ENCODE peak calls at places on chromosomes 1 and 21, in seven cellular contexts. One of them, this sample, is unnamed. For H3K36me3 and H3K4me1, the result is how much of the 10 kb centered on the place peaks cover.

GRCh38 chr1:53343831-53344668 is 16.2 kb upstream of the LRP8 start:
- DNase-seq in DND-41: no peak
- DNase-seq in CD8-positive, alpha-beta T cell: peak
- DNase-seq in endothelial cell of umbilical vein: no peak
- DNase-seq in ascending aorta: no peak
- DNase-seq in neural progenitor cell: no peak
- DNase-seq in Panc1: no peak
- DNase-seq in this sample: no peak

GRCh38 chr1:119676571-119677206 is 28.6 kb upstream of the ZNF697 start:
- DNase-seq in DND-41: no peak
- DNase-seq in endothelial cell of umbilical vein: no peak
- DNase-seq in ascending aorta: no peak
- DNase-seq in neural progenitor cell: no peak
- DNase-seq in CD8-positive, alpha-beta T cell: no peak
- DNase-seq in Panc1: no peak
- DNase-seq in this sample: peak

GRCh38 chr1:105795741-105796140 is 1260.7 kb upstream of the PRMT6 start:
- DNase-seq in DND-41: no peak
- DNase-seq in neural progenitor cell: no peak
- DNase-seq in endothelial cell of umbilical vein: no peak
- DNase-seq in CD8-positive, alpha-beta T cell: no peak
- DNase-seq in ascending aorta: no peak
- DNase-seq in Panc1: no peak
- DNase-seq in this sample: no peak

GRCh38 chr1:210234254-210234747 is 1.7 kb downstream of the SERTAD4 start:
- DNase-seq in endothelial cell of umbilical vein: peak
- DNase-seq in CD8-positive, alpha-beta T cell: no peak
- DNase-seq in neural progenitor cell: no peak
- DNase-seq in ascending aorta: no peak
- DNase-seq in Panc1: no peak
- DNase-seq in DND-41: peak
- DNase-seq in this sample: no peak

GRCh38 chr1:94863919-94864318 is 43.8 kb downstream of the SLC44A3 start:
- DNase-seq in CD8-positive, alpha-beta T cell: no peak
- DNase-seq in DND-41: no peak
- DNase-seq in Panc1: peak
- DNase-seq in neural progenitor cell: no peak
- DNase-seq in endothelial cell of umbilical vein: peak
- DNase-seq in ascending aorta: peak
- DNase-seq in this sample: peak

GRCh38 chr1:209335090-209335692 is 248.3 kb upstream of the CAMK1G start:
- DNase-seq in endothelial cell of umbilical vein: peak
- DNase-seq in neural progenitor cell: peak
- DNase-seq in DND-41: peak
- DNase-seq in CD8-positive, alpha-beta T cell: no peak
- DNase-seq in Panc1: peak
- DNase-seq in ascending aorta: no peak
- DNase-seq in this sample: peak

GRCh38 chr1:29428997-29429396 is 192.7 kb downstream of the PTPRU start:
- DNase-seq in Panc1: no peak
- DNase-seq in CD8-positive, alpha-beta T cell: no peak
- DNase-seq in endothelial cell of umbilical vein: no peak
- DNase-seq in ascending aorta: no peak
- DNase-seq in neural progenitor cell: no peak
- DNase-seq in DND-41: no peak
- DNase-seq in this sample: no peak

GRCh38 chr1:18811733-18812132 is 47.7 kb downstream of the TAS1R2 start:
- DNase-seq in neural progenitor cell: no peak
- DNase-seq in DND-41: no peak
- DNase-seq in CD8-positive, alpha-beta T cell: no peak
- DNase-seq in endothelial cell of umbilical vein: no peak
- DNase-seq in ascending aorta: no peak
- DNase-seq in Panc1: no peak
- DNase-seq in this sample: no peak

GRCh38 chr1:234533034-234533571 is 54.1 kb upstream of the TARBP1 start:
- DNase-seq in DND-41: no peak
- DNase-seq in endothelial cell of umbilical vein: peak
- DNase-seq in neural progenitor cell: no peak
- DNase-seq in CD8-positive, alpha-beta T cell: no peak
- DNase-seq in ascending aorta: no peak
- DNase-seq in Panc1: no peak
- DNase-seq in this sample: peak

GRCh38 chr1:158354255-158354654 is 561 bp downstream of the CD1E start:
- DNase-seq in DND-41: no peak
- DNase-seq in CD8-positive, alpha-beta T cell: no peak
- DNase-seq in neural progenitor cell: no peak
- DNase-seq in endothelial cell of umbilical vein: no peak
- DNase-seq in ascending aorta: no peak
- DNase-seq in Panc1: no peak
- DNase-seq in this sample: no peak

GRCh38 chr1:5850503-5850902 is 141.7 kb downstream of the NPHP4 start:
- DNase-seq in DND-41: no peak
- DNase-seq in CD8-positive, alpha-beta T cell: no peak
- DNase-seq in Panc1: no peak
- DNase-seq in neural progenitor cell: no peak
- DNase-seq in ascending aorta: no peak
- DNase-seq in endothelial cell of umbilical vein: no peak
- DNase-seq in this sample: no peak

GRCh38 chr21:25562660-25563059 is 44.6 kb downstream of the MRPL39 start:
- DNase-seq in CD8-positive, alpha-beta T cell: no peak
- DNase-seq in ascending aorta: no peak
- DNase-seq in DND-41: peak
- DNase-seq in endothelial cell of umbilical vein: peak
- DNase-seq in Panc1: no peak
- DNase-seq in neural progenitor cell: no peak
- DNase-seq in this sample: no peak

GRCh38 chr1:40606978-40607377 is 58.5 kb downstream of the RIMS3 start:
- DNase-seq in Panc1: no peak
- DNase-seq in ascending aorta: no peak
- DNase-seq in neural progenitor cell: no peak
- DNase-seq in endothelial cell of umbilical vein: no peak
- DNase-seq in CD8-positive, alpha-beta T cell: no peak
- DNase-seq in DND-41: no peak
- DNase-seq in this sample: no peak

GRCh38 chr1:21175670-21176581 is 771 bp downstream of the EIF4G3 start:
- DNase-seq in neural progenitor cell: peak
- DNase-seq in CD8-positive, alpha-beta T cell: peak
- DNase-seq in DND-41: peak
- DNase-seq in ascending aorta: no peak
- DNase-seq in endothelial cell of umbilical vein: peak
- DNase-seq in Panc1: no peak
- DNase-seq in this sample: peak

GRCh38 chr1:12464028-12464427 is 154.0 kb downstream of the DHRS3 start:
- DNase-seq in neural progenitor cell: no peak
- DNase-seq in ascending aorta: no peak
- DNase-seq in CD8-positive, alpha-beta T cell: no peak
- DNase-seq in DND-41: no peak
- DNase-seq in Panc1: no peak
- DNase-seq in endothelial cell of umbilical vein: no peak
- DNase-seq in this sample: no peak

GRCh38 chr1:203316626-203317093 is 11.3 kb downstream of the BTG2 start:
- DNase-seq in neural progenitor cell: no peak
- DNase-seq in endothelial cell of umbilical vein: peak
- DNase-seq in CD8-positive, alpha-beta T cell: no peak
- DNase-seq in ascending aorta: no peak
- DNase-seq in DND-41: no peak
- DNase-seq in Panc1: no peak
- DNase-seq in this sample: no peak

GRCh38 chr1:200628223-200628868 is 7.8 kb upstream of the KIF14 start:
- DNase-seq in DND-41: no peak
- DNase-seq in ascending aorta: no peak
- DNase-seq in neural progenitor cell: no peak
- DNase-seq in CD8-positive, alpha-beta T cell: no peak
- DNase-seq in Panc1: no peak
- DNase-seq in endothelial cell of umbilical vein: no peak
- DNase-seq in this sample: no peak

GRCh38 chr21:38056481-38056880 is 140.2 kb upstream of the KCNJ6 start:
- DNase-seq in DND-41: no peak
- DNase-seq in Panc1: no peak
- DNase-seq in endothelial cell of umbilical vein: no peak
- DNase-seq in ascending aorta: no peak
- DNase-seq in CD8-positive, alpha-beta T cell: no peak
- DNase-seq in neural progenitor cell: no peak
- DNase-seq in this sample: no peak
- H3K36me3 ChIP-seq in DND-41: under half
- H3K36me3 ChIP-seq in Panc1: under half
- H3K36me3 ChIP-seq in endothelial cell of umbilical vein: under half
- H3K36me3 ChIP-seq in ascending aorta: under half
- H3K36me3 ChIP-seq in CD8-positive, alpha-beta T cell: under half
- H3K36me3 ChIP-seq in neural progenitor cell: under half
- H3K36me3 ChIP-seq in this sample: under half

GRCh38 chr1:168473164-168473563 is 70.6 kb downstream of the XCL2 start:
- DNase-seq in endothelial cell of umbilical vein: no peak
- DNase-seq in ascending aorta: no peak
- DNase-seq in neural progenitor cell: no peak
- DNase-seq in CD8-positive, alpha-beta T cell: no peak
- DNase-seq in DND-41: no peak
- DNase-seq in Panc1: no peak
- DNase-seq in this sample: no peak

GRCh38 chr1:168477792-168478191 is 66.0 kb downstream of the XCL2 start:
- DNase-seq in CD8-positive, alpha-beta T cell: no peak
- DNase-seq in endothelial cell of umbilical vein: no peak
- DNase-seq in DND-41: no peak
- DNase-seq in Panc1: no peak
- DNase-seq in neural progenitor cell: no peak
- DNase-seq in ascending aorta: no peak
- DNase-seq in this sample: no peak

GRCh38 chr1:168474322-168474721 is 69.5 kb downstream of the XCL2 start:
- DNase-seq in endothelial cell of umbilical vein: no peak
- DNase-seq in DND-41: no peak
- DNase-seq in Panc1: no peak
- DNase-seq in CD8-positive, alpha-beta T cell: no peak
- DNase-seq in neural progenitor cell: no peak
- DNase-seq in ascending aorta: no peak
- DNase-seq in this sample: no peak

GRCh38 chr1:168480997-168481396 is 62.8 kb downstream of the XCL2 start:
- DNase-seq in neural progenitor cell: no peak
- DNase-seq in DND-41: no peak
- DNase-seq in CD8-positive, alpha-beta T cell: no peak
- DNase-seq in endothelial cell of umbilical vein: no peak
- DNase-seq in Panc1: no peak
- DNase-seq in ascending aorta: no peak
- DNase-seq in this sample: no peak

GRCh38 chr1:168476588-168477379 is 67.0 kb downstream of the XCL2 start:
- DNase-seq in Panc1: no peak
- DNase-seq in neural progenitor cell: no peak
- DNase-seq in ascending aorta: no peak
- DNase-seq in CD8-positive, alpha-beta T cell: no peak
- DNase-seq in endothelial cell of umbilical vein: no peak
- DNase-seq in DND-41: no peak
- DNase-seq in this sample: no peak
- H3K4me1 ChIP-seq in Panc1: under half
- H3K4me1 ChIP-seq in neural progenitor cell: under half
- H3K4me1 ChIP-seq in ascending aorta: under half
- H3K4me1 ChIP-seq in CD8-positive, alpha-beta T cell: under half
- H3K4me1 ChIP-seq in endothelial cell of umbilical vein: under half
- H3K4me1 ChIP-seq in DND-41: under half
- H3K4me1 ChIP-seq in this sample: under half

GRCh38 chr1:74753104-74753503 is 20.2 kb downstream of the TYW3 start:
- DNase-seq in Panc1: no peak
- DNase-seq in neural progenitor cell: peak
- DNase-seq in DND-41: no peak
- DNase-seq in ascending aorta: no peak
- DNase-seq in CD8-positive, alpha-beta T cell: no peak
- DNase-seq in endothelial cell of umbilical vein: no peak
- DNase-seq in this sample: no peak
- H3K36me3 ChIP-seq in Panc1: under half
- H3K36me3 ChIP-seq in neural progenitor cell: under half
- H3K36me3 ChIP-seq in DND-41: half or more
- H3K36me3 ChIP-seq in ascending aorta: half or more
- H3K36me3 ChIP-seq in CD8-positive, alpha-beta T cell: under half
- H3K36me3 ChIP-seq in endothelial cell of umbilical vein: under half
- H3K36me3 ChIP-seq in this sample: under half

GRCh38 chr1:2317230-2318065 is 73.9 kb downstream of the MORN1 start:
- DNase-seq in CD8-positive, alpha-beta T cell: no peak
- DNase-seq in Panc1: no peak
- DNase-seq in DND-41: no peak
- DNase-seq in endothelial cell of umbilical vein: no peak
- DNase-seq in ascending aorta: no peak
- DNase-seq in neural progenitor cell: no peak
- DNase-seq in this sample: no peak
- H3K4me1 ChIP-seq in CD8-positive, alpha-beta T cell: half or more
- H3K4me1 ChIP-seq in Panc1: under half
- H3K4me1 ChIP-seq in DND-41: half or more
- H3K4me1 ChIP-seq in endothelial cell of umbilical vein: under half
- H3K4me1 ChIP-seq in ascending aorta: half or more
- H3K4me1 ChIP-seq in neural progenitor cell: under half
- H3K4me1 ChIP-seq in this sample: half or more

GRCh38 chr1:232432313-232432712 is 197.6 kb downstream of the SIPA1L2 start:
- DNase-seq in CD8-positive, alpha-beta T cell: no peak
- DNase-seq in neural progenitor cell: no peak
- DNase-seq in Panc1: no peak
- DNase-seq in endothelial cell of umbilical vein: no peak
- DNase-seq in DND-41: no peak
- DNase-seq in ascending aorta: no peak
- DNase-seq in this sample: peak
- H3K36me3 ChIP-seq in CD8-positive, alpha-beta T cell: under half
- H3K36me3 ChIP-seq in neural progenitor cell: under half
- H3K36me3 ChIP-seq in Panc1: under half
- H3K36me3 ChIP-seq in endothelial cell of umbilical vein: under half
- H3K36me3 ChIP-seq in DND-41: under half
- H3K36me3 ChIP-seq in ascending aorta: under half
- H3K36me3 ChIP-seq in this sample: under half

GRCh38 chr1:154840557-154841176 is 29.4 kb downstream of the KCNN3 start:
- DNase-seq in endothelial cell of umbilical vein: peak
- DNase-seq in ascending aorta: no peak
- DNase-seq in DND-41: no peak
- DNase-seq in neural progenitor cell: no peak
- DNase-seq in CD8-positive, alpha-beta T cell: no peak
- DNase-seq in Panc1: no peak
- DNase-seq in this sample: peak
- H3K4me1 ChIP-seq in endothelial cell of umbilical vein: under half
- H3K4me1 ChIP-seq in ascending aorta: under half
- H3K4me1 ChIP-seq in DND-41: under half
- H3K4me1 ChIP-seq in neural progenitor cell: under half
- H3K4me1 ChIP-seq in CD8-positive, alpha-beta T cell: under half
- H3K4me1 ChIP-seq in Panc1: under half
- H3K4me1 ChIP-seq in this sample: under half

GRCh38 chr1:151418048-151418447 is 18.7 kb downstream of the PSMB4 start:
- DNase-seq in DND-41: no peak
- DNase-seq in ascending aorta: no peak
- DNase-seq in endothelial cell of umbilical vein: no peak
- DNase-seq in CD8-positive, alpha-beta T cell: no peak
- DNase-seq in neural progenitor cell: no peak
- DNase-seq in Panc1: no peak
- DNase-seq in this sample: no peak
- H3K36me3 ChIP-seq in DND-41: half or more
- H3K36me3 ChIP-seq in ascending aorta: half or more
- H3K36me3 ChIP-seq in endothelial cell of umbilical vein: under half
- H3K36me3 ChIP-seq in CD8-positive, alpha-beta T cell: under half
- H3K36me3 ChIP-seq in neural progenitor cell: under half
- H3K36me3 ChIP-seq in Panc1: under half
- H3K36me3 ChIP-seq in this sample: half or more

DNA sequence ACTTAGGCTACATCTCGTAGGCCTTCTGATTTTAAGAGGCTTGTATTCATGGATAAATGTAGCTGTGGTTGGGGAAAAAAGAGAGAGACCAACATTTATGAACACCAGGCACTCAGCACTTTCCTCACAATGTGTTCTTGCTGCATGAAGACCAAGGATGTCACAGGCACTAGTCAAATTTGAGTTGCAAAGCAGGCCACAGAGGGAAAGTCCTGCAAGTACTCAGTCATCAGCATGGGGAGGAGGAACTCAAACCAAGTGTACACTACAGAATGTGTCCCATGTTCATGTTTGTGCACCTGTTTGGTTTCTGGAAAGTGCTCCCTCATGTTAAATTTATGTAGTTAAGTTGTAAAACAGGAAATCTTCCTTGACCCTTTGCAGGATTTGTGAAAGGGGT is 8.7 kb upstream of the MAP3K7CL start:
- DNase-seq in ascending aorta: no peak
- DNase-seq in CD8-positive, alpha-beta T cell: no peak
- DNase-seq in endothelial cell of umbilical vein: no peak
- DNase-seq in neural progenitor cell: no peak
- DNase-seq in DND-41: no peak
- DNase-seq in Panc1: no peak
- DNase-seq in this sample: no peak
- H3K4me1 ChIP-seq in ascending aorta: under half
- H3K4me1 ChIP-seq in CD8-positive, alpha-beta T cell: under half
- H3K4me1 ChIP-seq in endothelial cell of umbilical vein: under half
- H3K4me1 ChIP-seq in neural progenitor cell: under half
- H3K4me1 ChIP-seq in DND-41: under half
- H3K4me1 ChIP-seq in Panc1: under half
- H3K4me1 ChIP-seq in this sample: under half

This sample was measured in A673.